ENCODE peak calls at places on chromosome 13, in six cellular contexts. A is NB4, E is fibroblast of villous mesenchyme, D is GM23338, J is body of pancreas, F is epithelial cell of proximal tubule. W is an unnamed sample.

GRCh38 chr13:93680329-93680728 is 453.7 kb downstream of the GPC6 start:
- DNase-seq in A (no peak), E (no peak), D (peak), J (no peak), F (no peak), W (no peak)

GRCh38 chr13:77185721-77186120 is 141.2 kb downstream of the MYCBP2 start:
- DNase-seq in A (no peak), E (no peak), D (no peak), J (no peak), F (no peak), W (no peak)

GRCh38 chr13:106919638-106920037 is 351.7 kb upstream of the ARGLU1 start:
- DNase-seq in A (no peak), E (no peak), D (peak), J (peak), F (no peak), W (peak)

GRCh38 chr13:21997726-21998125 is 326.9 kb downstream of the FGF9 start:
- DNase-seq in A (no peak), E (no peak), D (no peak), J (no peak), F (no peak), W (no peak)

GRCh38 chr13:99406799-99407201 is 94.5 kb upstream of the TM9SF2 start:
- DNase-seq in A (peak), E (peak), D (no peak), J (no peak), F (no peak), W (peak)

GRCh38 chr13:38941353-38941945 is 49.2 kb downstream of the STOML3 start:
- DNase-seq in A (no peak), E (peak), D (no peak), J (no peak), F (no peak), W (peak)

GRCh38 chr13:44153536-44153935 is 220.1 kb upstream of the SERP2 start:
- DNase-seq in A (no peak), E (no peak), D (no peak), J (no peak), F (no peak), W (no peak)

GRCh38 chr13:44969858-44970484 is 19.3 kb downstream of the NUFIP1 start:
- DNase-seq in A (peak), E (peak), D (peak), J (no peak), F (peak), W (peak)

GRCh38 chr13:53052675-53053074 is 24.1 kb downstream of the OLFM4 start:
- DNase-seq in A (no peak), E (no peak), D (no peak), J (peak), F (no peak), W (no peak)

GRCh38 chr13:101231751-101232428 is 184.4 kb downstream of the NALCN start:
- DNase-seq in A (no peak), E (no peak), D (no peak), J (no peak), F (no peak), W (no peak)

GRCh38 chr13:92602560-92602959 is 624.0 kb upstream of the GPC6 start:
- DNase-seq in A (no peak), E (no peak), D (no peak), J (no peak), F (no peak), W (peak)

GRCh38 chr13:23321534-23322241 is 111.8 kb downstream of the SACS start:
- DNase-seq in A (no peak), E (peak), D (no peak), J (no peak), F (peak), W (peak)

GRCh38 chr13:54699831-54700230 is 1671.2 kb downstream of the OLFM4 start:
- DNase-seq in A (no peak), E (no peak), D (no peak), J (no peak), F (no peak), W (no peak)

GRCh38 chr13:110957181-110957884 is 42.5 kb upstream of the ANKRD10 start:
- DNase-seq in A (no peak), E (no peak), D (peak), J (no peak), F (no peak), W (no peak)

GRCh38 chr13:111079375-111079774 is 35.7 kb upstream of the ARHGEF7 start:
- DNase-seq in A (no peak), E (no peak), D (no peak), J (no peak), F (no peak), W (no peak)

GRCh38 chr13:21638319-21639282 is 32.3 kb upstream of the FGF9 start:
- DNase-seq in A (peak), E (peak), D (peak), J (peak), F (no peak), W (peak)

GRCh38 chr13:36207672-36208071 is 6.7 kb downstream of the SOHLH2 start:
- DNase-seq in A (peak), E (no peak), D (peak), J (no peak), F (no peak), W (peak)

GRCh38 chr13:65090191-65090590 is 2139.9 kb downstream of the PCDH9 start:
- DNase-seq in A (no peak), E (peak), D (no peak), J (no peak), F (no peak), W (no peak)

DNA sequence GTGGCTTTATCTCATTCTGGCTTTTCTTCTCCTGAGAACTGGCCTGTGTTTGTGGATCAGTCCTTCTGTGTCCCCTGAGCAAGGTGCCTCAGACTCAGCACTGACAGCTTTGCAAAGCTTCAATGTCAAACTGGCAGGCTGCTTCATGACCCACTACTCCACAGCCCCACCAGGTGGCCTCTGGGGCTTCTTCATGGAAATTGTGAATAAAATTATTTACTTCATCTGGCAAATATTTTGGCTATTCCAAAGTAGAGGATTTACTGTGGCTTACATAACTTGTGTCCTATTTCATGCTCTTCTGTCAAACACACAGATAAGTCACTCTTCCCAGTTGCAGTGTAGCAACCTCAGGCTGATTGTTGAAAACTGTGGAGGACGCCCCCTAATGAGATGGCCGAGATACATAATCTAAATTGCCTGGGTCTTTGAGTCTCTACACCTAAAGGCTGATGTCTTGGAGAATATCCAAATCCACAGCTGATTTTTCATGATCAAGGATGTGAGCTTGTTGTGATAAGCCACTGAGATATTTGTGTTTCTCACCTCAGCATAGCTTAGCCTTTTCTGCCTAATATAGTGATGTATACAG is 721.9 kb upstream of the SLC10A2 start:
- DNase-seq in A (no peak), E (no peak), D (peak), J (no peak), F (no peak), W (peak)
- TF ChIP-seq CTCF in A (no peak), E (no peak), D (peak), J (no peak), F (peak), W (peak)

DNA sequence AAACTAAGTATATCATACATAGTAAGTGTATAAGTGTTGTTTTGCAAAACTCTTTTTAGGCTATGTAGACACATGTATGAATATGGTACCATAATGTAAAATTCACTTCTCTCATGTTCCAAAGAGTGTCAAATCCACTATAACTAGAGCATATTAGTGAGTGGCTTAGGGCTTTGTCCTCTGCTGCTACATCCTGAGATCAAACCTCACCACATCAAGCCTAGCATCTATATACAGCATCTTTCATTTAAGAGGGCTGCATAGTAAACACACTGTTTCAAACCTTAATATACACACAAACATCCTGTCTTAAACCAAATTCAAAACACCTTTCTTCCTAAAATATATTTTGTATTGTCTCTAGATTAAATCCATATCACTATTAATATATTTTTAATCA is 38.6 kb downstream of the ELF1 start:
- DNase-seq in A (no peak), E (no peak), D (no peak), J (no peak), F (no peak), W (no peak)
- H3K4me3 ChIP-seq in A (peak), E (no peak), D (no peak), J (no peak), F (no peak), W (peak)

GRCh38 chr13:31967155-31967554 is 64.4 kb upstream of the FRY start:
- DNase-seq in A (no peak), E (no peak), D (peak), J (no peak), F (no peak), W (no peak)
- TF ChIP-seq CTCF in A (no peak), E (no peak), D (peak), J (no peak), F (no peak), W (no peak)

GRCh38 chr13:113489171-113489548 is 1.4 kb downstream of the DCUN1D2 start:
- DNase-seq in A (no peak), E (no peak), D (peak), J (peak), F (no peak), W (no peak)
- H3K4me3 ChIP-seq in A (peak), E (peak), D (peak), J (no peak), F (peak), W (peak)

DNA sequence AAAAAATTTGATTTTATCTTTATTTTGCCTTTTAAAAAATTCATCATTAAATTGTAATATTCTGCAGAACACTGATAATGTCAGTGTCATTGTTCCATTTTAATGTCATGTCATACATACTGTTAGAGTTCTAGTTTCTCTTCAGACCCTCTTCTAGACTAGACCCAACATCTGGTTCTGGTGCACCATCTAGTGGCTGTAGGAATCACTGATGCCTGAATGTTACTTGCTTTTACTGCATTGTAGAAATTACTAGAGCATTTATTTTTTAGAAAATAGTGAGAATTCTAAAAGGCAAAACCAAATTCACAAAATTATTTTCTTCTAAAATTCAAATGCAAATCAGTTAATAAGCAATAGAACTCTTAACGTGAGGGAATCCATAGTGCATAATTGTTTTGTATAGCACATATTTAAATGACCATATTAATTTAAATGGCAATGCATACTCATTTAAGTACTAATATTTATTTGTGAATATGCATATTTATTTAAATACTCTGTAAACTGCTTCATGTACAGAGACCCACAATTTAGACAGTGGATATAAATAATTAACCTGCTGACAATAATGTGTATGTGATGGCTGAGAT is 425.7 kb downstream of the KLF12 start:
- DNase-seq in A (peak), E (peak), D (peak), J (peak), F (peak), W (peak)
- TF ChIP-seq CTCF in A (peak), E (peak), D (peak), J (peak), F (peak), W (peak)

W was measured in fibroblast of pulmonary artery.